ENCODE peak calls at places on chromosomes 7 and 10, in six cellular contexts. D is A549, U is BE2C, Q is AG10803, I is cardiac fibroblast, M is MM.1S. L is an unnamed sample.

GRCh38 chr7:72504057-72504456 is 91.9 kb upstream of the CALN1 start:
- DNase-seq in Q (no peak), M (no peak), U (no peak), I (no peak), D (no peak), L (no peak)

GRCh38 chr7:64308019-64308275 is 5.8 kb upstream of the ZNF736 start:
- DNase-seq in M (no peak), I (no peak), Q (no peak), D (no peak), U (no peak), L (peak; percentile 4)

GRCh38 chr10:113023017-113023416 is 73.0 kb downstream of the TCF7L2 start:
- DNase-seq in M (no peak), U (no peak), D (no peak), Q (no peak), I (no peak), L (no peak)

GRCh38 chr7:32091608-32092210 is 21.5 kb upstream of the PDE1C start:
- DNase-seq in D (no peak), U (no peak), I (no peak), M (no peak), Q (peak; percentile 62), L (peak; percentile 21)

GRCh38 chr10:92574545-92575377 is 868 bp upstream of the IDE start:
- DNase-seq in Q (no peak), I (peak; percentile 53), U (no peak), D (peak; percentile 87), M (peak; percentile 46), L (peak; percentile 32)

GRCh38 chr7:83040454-83040853 is 122.2 kb downstream of the PCLO start:
- DNase-seq in D (no peak), U (no peak), I (no peak), M (no peak), Q (no peak), L (no peak)

GRCh38 chr10:70885485-70885884 is 2.9 kb downstream of the PCBD1 start:
- DNase-seq in M (no peak), U (no peak), Q (no peak), D (no peak), I (no peak), L (no peak)

GRCh38 chr10:125205431-125205830 is 45.1 kb upstream of the CTBP2 start:
- DNase-seq in Q (no peak), M (no peak), U (no peak), I (no peak), D (no peak), L (no peak)

GRCh38 chr7:113086431-113086888 is at the start of gene GPR85:
- DNase-seq in D (peak; percentile 21), U (peak; percentile 79), M (no peak), Q (peak; percentile 76), I (peak; percentile 70), L (peak; percentile 30)

GRCh38 chr10:131698232-131698631 is 202.6 kb upstream of the PPP2R2D start:
- DNase-seq in U (no peak), M (no peak), D (no peak), I (no peak), Q (no peak), L (no peak)

GRCh38 chr10:29146311-29146710 is 142.6 kb upstream of the LYZL1 start:
- DNase-seq in M (no peak), I (no peak), D (no peak), Q (no peak), U (no peak), L (no peak)

GRCh38 chr7:105776986-105777910 is 99.2 kb downstream of the ATXN7L1 start:
- DNase-seq in I (peak; percentile 32), D (peak; percentile 27), M (no peak), U (no peak), Q (peak; percentile 66), L (no peak)

GRCh38 chr7:138978541-138979184 is 2.5 kb downstream of the KIAA1549 start:
- DNase-seq in M (no peak), I (no peak), D (no peak), Q (no peak), U (no peak), L (no peak)

GRCh38 chr7:135650831-135651573 is 11.3 kb upstream of the STMP1 start:
- DNase-seq in Q (peak; percentile 83), U (peak; percentile 17), I (peak; percentile 76), M (no peak), D (no peak), L (no peak)

GRCh38 chr10:112898540-112899395 is 51.3 kb upstream of the TCF7L2 start:
- DNase-seq in D (peak; percentile 81), Q (peak; percentile 20), U (peak; percentile 41), M (no peak), I (peak; percentile 59), L (no peak)

GRCh38 chr10:98047009-98047741 is 16.8 kb upstream of the CRTAC1 start:
- DNase-seq in D (no peak), U (peak; percentile 31), I (peak; percentile 52), M (no peak), Q (no peak), L (no peak)

GRCh38 chr10:113550365-113550764 is 2.5 kb upstream of the HABP2 start:
- DNase-seq in M (no peak), I (peak; percentile 25), Q (no peak), D (no peak), U (peak; percentile 27), L (peak; percentile 24)

GRCh38 chr10:67665491-67665890 is 30.5 kb downstream of the CTNNA3 start:
- DNase-seq in M (peak; percentile 79), Q (no peak), I (no peak), U (peak; percentile 8), D (no peak), L (peak; percentile 39)

GRCh38 chr10:21526184-21526951 is 886 bp upstream of the SKIDA1 start:
- DNase-seq in I (peak; percentile 92), U (peak; percentile 84), M (peak; percentile 51), D (peak; percentile 52), Q (peak; percentile 88), L (peak; percentile 90)

GRCh38 chr10:11698691-11699545 is 43.3 kb upstream of the ECHDC3 start:
- DNase-seq in U (no peak), D (no peak), M (no peak), I (no peak), Q (no peak), L (peak; percentile 85)

GRCh38 chr10:29619273-29619672 is 15.5 kb downstream of the SVIL start:
- DNase-seq in Q (peak; percentile 19), U (no peak), I (peak; percentile 61), M (no peak), D (peak; percentile 15), L (no peak)

GRCh38 chr7:100823534-100823933 is 3.8 kb downstream of the EPHB4 start:
- DNase-seq in M (no peak), D (no peak), U (no peak), I (no peak), Q (no peak), L (no peak)

GRCh38 chr7:100826546-100827329 is 585 bp downstream of the EPHB4 start:
- DNase-seq in U (no peak), M (no peak), Q (no peak), I (no peak), D (no peak), L (no peak)

GRCh38 chr7:100824499-100825214 is 2.7 kb downstream of the EPHB4 start:
- DNase-seq in Q (peak; percentile 25), M (no peak), I (no peak), U (no peak), D (no peak), L (no peak)

GRCh38 chr7:100825760-100826545 is 1.4 kb downstream of the EPHB4 start:
- DNase-seq in D (no peak), Q (peak; percentile 63), U (no peak), M (no peak), I (peak; percentile 60), L (no peak)

DNA sequence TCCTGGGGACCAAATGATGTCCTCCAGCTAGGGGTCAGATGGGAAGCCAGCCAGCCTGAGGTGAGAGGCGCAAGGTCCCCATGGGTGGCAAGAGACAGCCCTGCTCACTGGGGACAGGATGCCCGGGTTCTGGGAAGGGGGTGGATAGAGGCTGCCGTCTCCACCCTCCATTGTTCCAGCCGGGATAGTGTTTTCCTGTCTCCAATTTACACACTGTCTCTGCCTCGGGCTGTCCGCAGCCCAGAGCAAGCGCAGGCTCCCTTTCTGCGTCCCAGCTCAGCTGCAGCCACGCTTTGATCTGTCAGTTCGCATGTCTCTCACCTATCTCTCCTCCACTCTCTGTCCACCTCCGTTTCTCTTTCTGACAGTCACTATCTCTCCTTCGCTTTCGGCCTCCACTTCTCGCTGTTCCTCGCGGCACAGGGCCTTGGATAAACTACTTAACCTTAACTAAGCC is 2.1 kb downstream of the EPHB4 start:
- DNase-seq in U (no peak), Q (peak; percentile 17), D (no peak), I (peak; percentile 38), M (no peak), L (no peak)
- H3K4me3 ChIP-seq in U (no peak overlapping the region), Q (peak overlapping the region; percentile 71), D (peak overlapping the region; percentile 100), I (peak overlapping the region; percentile 87), M (no peak overlapping the region), L (no peak overlapping the region)

GRCh38 chr10:4765428-4765827 is 60.6 kb upstream of the AKR1E2 start:
- DNase-seq in M (no peak), U (no peak), I (peak; percentile 25), D (no peak), Q (peak; percentile 37), L (no peak)

GRCh38 chr10:4767033-4767814 is 58.8 kb upstream of the AKR1E2 start:
- DNase-seq in M (no peak), I (peak; percentile 75), D (peak; percentile 13), U (no peak), Q (peak; percentile 56), L (no peak)

GRCh38 chr10:4763513-4763912 is 62.5 kb upstream of the AKR1E2 start:
- DNase-seq in M (no peak), Q (no peak), I (no peak), D (no peak), U (no peak), L (no peak)

GRCh38 chr10:4766449-4766848 is 59.6 kb upstream of the AKR1E2 start:
- DNase-seq in D (no peak), U (no peak), I (peak; percentile 53), Q (peak; percentile 44), M (no peak), L (no peak)

GRCh38 chr10:4763960-4764428 is 62.0 kb upstream of the AKR1E2 start:
- DNase-seq in Q (peak; percentile 91), U (no peak), D (no peak), M (no peak), I (peak; percentile 68), L (no peak)
- TF ChIP-seq CTCF in Q (peak; percentile 28), U (no peak), D (no peak), M (no peak), I (no peak), L (no peak)

GRCh38 chr7:155182406-155182970 is 112.4 kb downstream of the HTR5A start:
- DNase-seq in M (no peak), D (no peak), Q (no peak), I (no peak), U (no peak), L (no peak)

GRCh38 chr7:155181768-155182167 is 111.6 kb downstream of the HTR5A start:
- DNase-seq in M (no peak), Q (no peak), U (no peak), D (no peak), I (no peak), L (no peak)

GRCh38 chr7:155183655-155184054 is 113.5 kb downstream of the HTR5A start:
- DNase-seq in U (no peak), I (no peak), M (no peak), D (no peak), Q (no peak), L (no peak)

GRCh38 chr7:155173905-155174304 is 103.8 kb downstream of the HTR5A start:
- DNase-seq in U (no peak), M (no peak), I (no peak), D (no peak), Q (no peak), L (no peak)

GRCh38 chr7:155178096-155178495 is 108.0 kb downstream of the HTR5A start:
- DNase-seq in M (no peak), Q (no peak), U (no peak), D (no peak), I (no peak), L (no peak)
- H3K4me3 ChIP-seq in M (no peak overlapping the region), Q (no peak overlapping the region), U (no peak overlapping the region), D (no peak overlapping the region), I (no peak overlapping the region), L (no peak overlapping the region)

GRCh38 chr10:43667317-43667731 is 18.6 kb upstream of the ZNF32 start:
- DNase-seq in D (peak; percentile 55), M (no peak), U (no peak), I (peak; percentile 33), Q (peak; percentile 29), L (peak; percentile 13)
- TF ChIP-seq CTCF in D (peak; percentile 16), M (peak; percentile 20), U (peak; percentile 29), I (peak; percentile 53), Q (peak; percentile 49), L (peak; percentile 8)